ENCODE peak calls at places on chromosome 22, in eight cellular contexts. A is stomach; E is CD4-positive, alpha-beta T cell; Q is lower leg skin; I is RWPE1; N is cardiac muscle cell; S is fibroblast of mammary gland; Y is esophagus squamous epithelium. H is an unnamed sample.

GRCh38 chr22:38038890-38039812 is 18.1 kb upstream of the PICK1 start:
- DNase-seq in A (no peak), E (no peak), Q (no peak), I (no peak), N (no peak), S (no peak), Y (no peak), H (no peak)

GRCh38 chr22:38706101-38706884 is 549 bp downstream of the GTPBP1 start:
- DNase-seq in A (peak; percentile 60), E (no peak), Q (peak; percentile 32), I (no peak), N (peak; percentile 60), S (peak; percentile 29), Y (peak; percentile 16), H (peak; percentile 5)

GRCh38 chr22:24707477-24707816 is 67.1 kb downstream of the PIWIL3 start:
- DNase-seq in A (no peak), E (no peak), Q (no peak), I (no peak), N (no peak), S (no peak), Y (no peak), H (no peak)

GRCh38 chr22:36913431-36914382 is at the start of gene CSF2RB:
- DNase-seq in A (peak; percentile 45), E (no peak), Q (peak; percentile 52), I (no peak), N (no peak), S (no peak), Y (no peak), H (no peak)

GRCh38 chr22:44340271-44341239 is 27.8 kb upstream of the SHISAL1 start:
- DNase-seq in A (no peak), E (no peak), Q (no peak), I (no peak), N (no peak), S (no peak), Y (no peak), H (no peak)

GRCh38 chr22:45600791-45601730 is 70.6 kb upstream of the ATXN10 start:
- DNase-seq in A (no peak), E (no peak), Q (no peak), I (no peak), N (no peak), S (peak; percentile 68), Y (no peak), H (no peak)

GRCh38 chr22:45216133-45217003 is 24.3 kb downstream of the KIAA0930 start:
- DNase-seq in A (no peak), E (no peak), Q (no peak), I (no peak), N (peak; percentile 72), S (peak; percentile 42), Y (no peak), H (no peak)

GRCh38 chr22:46090051-46090591 is 60.2 kb upstream of the PPARA start:
- DNase-seq in A (peak; percentile 85), E (no peak), Q (no peak), I (no peak), N (no peak), S (peak; percentile 72), Y (no peak), H (no peak)

GRCh38 chr22:17606472-17606871 is 22.1 kb downstream of the ATP6V1E1 start:
- DNase-seq in A (no peak), E (no peak), Q (no peak), I (no peak), N (no peak), S (no peak), Y (no peak), H (no peak)

GRCh38 chr22:39422101-39422500 is 22.5 kb downstream of the TAB1 start:
- DNase-seq in A (no peak), E (no peak), Q (no peak), I (no peak), N (no peak), S (no peak), Y (no peak), H (no peak)

GRCh38 chr22:42994917-42995562 is 19.9 kb downstream of the PACSIN2 start:
- DNase-seq in A (peak; percentile 79), E (no peak), Q (peak; percentile 76), I (peak; percentile 65), N (peak; percentile 37), S (peak; percentile 95), Y (no peak), H (no peak)

GRCh38 chr22:45477366-45478107 is 25.1 kb upstream of the FBLN1 start:
- DNase-seq in A (no peak), E (no peak), Q (no peak), I (no peak), N (no peak), S (no peak), Y (no peak), H (no peak)

GRCh38 chr22:42376721-42377177 is 55.5 kb downstream of the NFAM1 start:
- DNase-seq in A (peak; percentile 29), E (no peak), Q (peak; percentile 90), I (no peak), N (peak; percentile 86), S (peak; percentile 95), Y (no peak), H (peak; percentile 48)

GRCh38 chr22:43277987-43278601 is 65.1 kb downstream of the SCUBE1 start:
- DNase-seq in A (no peak), E (no peak), Q (no peak), I (no peak), N (no peak), S (no peak), Y (no peak), H (no peak)

GRCh38 chr22:28838971-28839370 is 38.6 kb upstream of the XBP1 start:
- DNase-seq in A (no peak), E (no peak), Q (no peak), I (no peak), N (no peak), S (no peak), Y (no peak), H (no peak)

GRCh38 chr22:41531422-41531727 is 12.9 kb downstream of the POLR3H start:
- DNase-seq in A (no peak), E (no peak), Q (no peak), I (no peak), N (no peak), S (no peak), Y (no peak), H (no peak)

GRCh38 chr22:49634006-49634772 is 193.5 kb downstream of the BRD1 start:
- DNase-seq in A (no peak), E (no peak), Q (no peak), I (no peak), N (no peak), S (no peak), Y (no peak), H (no peak)

DNA sequence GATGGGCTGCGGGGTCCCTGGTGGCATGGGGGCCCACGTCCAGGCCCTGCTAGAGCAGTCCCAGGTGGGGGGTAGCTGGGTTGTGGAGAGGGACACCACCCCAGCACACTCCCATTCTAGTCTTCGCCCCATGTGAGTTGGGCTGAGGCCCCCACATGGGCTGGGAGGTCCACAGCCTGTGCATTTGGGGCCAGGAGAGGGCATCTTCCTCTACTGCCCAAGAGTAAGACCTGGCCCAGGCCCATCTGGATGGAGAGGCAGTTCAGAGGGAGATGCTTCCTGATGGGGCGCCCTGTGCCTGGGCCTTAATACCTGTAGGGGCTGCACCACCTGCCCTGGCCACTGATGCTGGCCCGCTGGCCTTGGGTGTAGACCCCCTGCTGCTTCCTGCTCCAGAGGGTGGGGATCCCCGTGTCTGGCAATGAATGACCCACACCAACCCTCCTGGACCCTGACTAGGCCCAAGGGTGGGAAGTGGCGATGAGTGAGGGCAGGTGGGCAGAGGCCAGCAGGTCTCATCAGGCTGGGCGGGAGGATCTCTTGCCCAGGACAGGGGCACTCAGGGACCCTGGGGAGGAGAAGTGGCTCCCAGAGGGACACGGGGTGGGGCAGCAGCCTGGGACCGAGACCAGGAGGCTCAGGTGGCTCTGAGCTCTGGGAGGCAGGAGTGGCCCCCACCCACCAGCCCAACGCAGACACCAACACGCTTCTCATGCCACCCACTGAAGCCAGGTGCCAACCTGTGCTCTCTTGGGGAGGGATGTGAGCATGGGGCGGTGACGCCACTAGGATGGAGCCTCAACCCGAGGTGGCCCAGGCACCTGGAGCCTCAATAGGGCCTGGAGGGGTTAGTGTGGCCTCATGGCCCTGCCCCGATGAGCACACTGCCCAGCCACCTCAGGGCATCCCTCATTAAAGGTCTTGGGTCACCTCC is 17.4 kb upstream of the GNB1L start:
- DNase-seq in A (no peak), E (no peak), Q (no peak), I (no peak), N (no peak), S (no peak), Y (no peak), H (no peak)
- TF ChIP-seq CTCF in A (no peak), E (no peak), Q (no peak), I (no peak), N (no peak), S (no peak), Y (no peak), H (no peak)

DNA sequence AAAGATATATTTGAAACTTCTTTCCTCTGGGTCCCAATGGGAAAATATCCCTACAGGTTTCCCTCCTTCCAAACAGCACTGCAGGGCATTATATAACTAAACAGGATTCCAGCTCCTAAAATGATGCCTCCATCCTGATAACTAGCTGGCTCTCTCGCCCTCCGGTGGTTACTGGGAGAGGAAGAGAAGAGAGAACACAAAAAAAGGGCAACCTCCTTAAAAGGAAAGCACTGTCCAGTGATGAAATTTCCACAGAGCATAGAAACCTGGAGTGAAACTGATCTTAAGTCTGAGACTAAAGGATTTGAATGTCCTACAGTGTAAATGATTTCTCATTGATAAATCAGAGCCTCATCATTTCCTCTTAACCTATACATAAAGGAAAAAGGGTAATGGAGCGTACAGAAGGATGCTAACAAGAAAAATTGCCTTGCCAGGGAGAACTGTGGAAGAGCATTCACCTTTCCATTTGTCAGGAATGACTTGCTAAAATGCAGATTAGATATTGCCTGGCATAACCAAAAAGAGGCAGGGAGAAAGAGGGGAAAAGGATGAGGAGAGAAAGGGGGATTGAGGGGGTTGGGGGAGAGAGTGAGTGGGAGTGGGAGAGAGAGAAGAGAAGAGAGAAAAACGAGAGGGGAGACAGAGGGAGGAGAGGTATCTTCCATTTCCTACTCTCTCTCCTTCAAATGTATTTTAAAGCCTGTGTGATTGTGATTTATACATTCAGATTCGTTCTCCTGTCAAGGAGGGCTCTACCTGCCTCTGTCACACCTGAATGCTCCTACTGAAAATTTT is 121.4 kb downstream of the APOL5 start:
- DNase-seq in A (no peak), E (no peak), Q (no peak), I (peak; percentile 16), N (peak; percentile 60), S (peak; percentile 82), Y (no peak), H (peak; percentile 14)
- TF ChIP-seq CTCF in A (no peak), E (no peak), Q (no peak), I (peak; percentile 67), N (peak; percentile 59), S (peak; percentile 67), Y (peak; percentile 17), H (peak; percentile 47)

DNA sequence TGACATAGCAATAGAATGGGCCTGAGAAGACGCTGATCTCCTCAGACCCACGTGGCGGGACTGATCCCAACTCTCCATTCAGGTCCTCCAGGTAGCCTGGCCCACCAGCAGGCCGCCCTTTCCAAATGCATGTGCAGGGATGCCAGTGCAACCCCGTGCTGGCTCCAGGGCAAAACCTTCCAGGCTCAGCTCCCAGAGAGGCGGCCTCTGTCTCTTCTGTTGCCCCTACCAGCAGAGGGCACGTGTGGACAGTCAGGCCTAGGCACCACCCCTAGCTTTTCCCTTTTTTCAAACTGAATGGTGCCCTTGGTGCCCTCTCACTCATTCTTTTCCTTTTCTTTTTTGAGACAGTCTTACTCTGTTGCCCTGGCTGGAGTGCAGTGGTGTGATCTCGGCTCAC is 121.7 kb downstream of the OSBP2 start:
- DNase-seq in A (no peak), E (no peak), Q (no peak), I (no peak), N (no peak), S (no peak), Y (no peak), H (no peak)
- TF ChIP-seq CTCF in A (no peak), E (no peak), Q (no peak), I (no peak), N (no peak), S (no peak), Y (no peak), H (no peak)

GRCh38 chr22:48577014-48577690 is 1250.5 kb downstream of the BRD1 start:
- DNase-seq in A (no peak), E (no peak), Q (no peak), I (no peak), N (peak; percentile 12), S (no peak), Y (no peak), H (no peak)
- TF ChIP-seq CTCF in A (no peak), E (no peak), Q (no peak), I (no peak), N (no peak), S (no peak), Y (no peak), H (no peak)

H was measured in neural crest cell.